ENCODE peak calls at places on chromosomes 3 and 15, in five cellular contexts. One of them, this sample, is unnamed.

GRCh38 chr15:70704731-70705130 is 58.6 kb downstream of the UACA start:
- DNase-seq in NCI-H2107: no peak
- DNase-seq in activated naive CD4-positive, alpha-beta T cell treated with Interleukin-2 at 50 U/mL for 16 hours: no peak
- DNase-seq in HS-27A: no peak
- DNase-seq in activated T-helper 1 cell treated with anti-CD3 and anti-CD28 coated beads, Interleukin-2, amount 50 U/mL, for 16 hours: no peak
- DNase-seq in this sample: no peak

GRCh38 chr3:131031660-131032059 is 5.0 kb downstream of the NEK11 start:
- DNase-seq in NCI-H2107: no peak
- DNase-seq in activated naive CD4-positive, alpha-beta T cell treated with Interleukin-2 at 50 U/mL for 16 hours: no peak
- DNase-seq in HS-27A: no peak
- DNase-seq in activated T-helper 1 cell treated with anti-CD3 and anti-CD28 coated beads, Interleukin-2, amount 50 U/mL, for 16 hours: no peak
- DNase-seq in this sample: no peak

GRCh38 chr15:73805504-73806089 is 52.4 kb upstream of the INSYN1 start:
- DNase-seq in NCI-H2107: no peak
- DNase-seq in activated naive CD4-positive, alpha-beta T cell treated with Interleukin-2 at 50 U/mL for 16 hours: no peak
- DNase-seq in HS-27A: no peak
- DNase-seq in activated T-helper 1 cell treated with anti-CD3 and anti-CD28 coated beads, Interleukin-2, amount 50 U/mL, for 16 hours: no peak
- DNase-seq in this sample: no peak

GRCh38 chr15:99857836-99858235 is 124.6 kb upstream of the LYSMD4 start:
- DNase-seq in NCI-H2107: no peak
- DNase-seq in activated naive CD4-positive, alpha-beta T cell treated with Interleukin-2 at 50 U/mL for 16 hours: no peak
- DNase-seq in HS-27A: no peak
- DNase-seq in activated T-helper 1 cell treated with anti-CD3 and anti-CD28 coated beads, Interleukin-2, amount 50 U/mL, for 16 hours: no peak
- DNase-seq in this sample: no peak

GRCh38 chr3:97862582-97862981 is 40.8 kb downstream of the CRYBG3 start:
- DNase-seq in NCI-H2107: no peak
- DNase-seq in activated naive CD4-positive, alpha-beta T cell treated with Interleukin-2 at 50 U/mL for 16 hours: no peak
- DNase-seq in HS-27A: no peak
- DNase-seq in activated T-helper 1 cell treated with anti-CD3 and anti-CD28 coated beads, Interleukin-2, amount 50 U/mL, for 16 hours: no peak
- DNase-seq in this sample: no peak

GRCh38 chr15:36252117-36252711 is 327.2 kb upstream of the CDIN1 start:
- DNase-seq in NCI-H2107: no peak
- DNase-seq in activated naive CD4-positive, alpha-beta T cell treated with Interleukin-2 at 50 U/mL for 16 hours: no peak
- DNase-seq in HS-27A: no peak
- DNase-seq in activated T-helper 1 cell treated with anti-CD3 and anti-CD28 coated beads, Interleukin-2, amount 50 U/mL, for 16 hours: no peak
- DNase-seq in this sample: no peak

GRCh38 chr3:194574639-194575483 is 58.4 kb downstream of the TMEM44 start:
- DNase-seq in NCI-H2107: no peak
- DNase-seq in activated naive CD4-positive, alpha-beta T cell treated with Interleukin-2 at 50 U/mL for 16 hours: no peak
- DNase-seq in HS-27A: no peak
- DNase-seq in activated T-helper 1 cell treated with anti-CD3 and anti-CD28 coated beads, Interleukin-2, amount 50 U/mL, for 16 hours: no peak
- DNase-seq in this sample: no peak

GRCh38 chr15:82129769-82130168 is 84.0 kb upstream of the MEX3B start:
- DNase-seq in NCI-H2107: no peak
- DNase-seq in activated naive CD4-positive, alpha-beta T cell treated with Interleukin-2 at 50 U/mL for 16 hours: no peak
- DNase-seq in HS-27A: peak
- DNase-seq in activated T-helper 1 cell treated with anti-CD3 and anti-CD28 coated beads, Interleukin-2, amount 50 U/mL, for 16 hours: no peak
- DNase-seq in this sample: no peak

GRCh38 chr15:49235446-49236207 is 65.6 kb downstream of the GALK2 start:
- DNase-seq in NCI-H2107: peak
- DNase-seq in activated naive CD4-positive, alpha-beta T cell treated with Interleukin-2 at 50 U/mL for 16 hours: peak
- DNase-seq in HS-27A: peak
- DNase-seq in activated T-helper 1 cell treated with anti-CD3 and anti-CD28 coated beads, Interleukin-2, amount 50 U/mL, for 16 hours: no peak
- DNase-seq in this sample: peak

GRCh38 chr3:9600597-9600996 is 47.0 kb upstream of the LHFPL4 start:
- DNase-seq in NCI-H2107: no peak
- DNase-seq in activated naive CD4-positive, alpha-beta T cell treated with Interleukin-2 at 50 U/mL for 16 hours: no peak
- DNase-seq in HS-27A: no peak
- DNase-seq in activated T-helper 1 cell treated with anti-CD3 and anti-CD28 coated beads, Interleukin-2, amount 50 U/mL, for 16 hours: no peak
- DNase-seq in this sample: no peak

GRCh38 chr3:183981990-183982658 is 35.6 kb downstream of the ABCC5 start:
- DNase-seq in NCI-H2107: no peak
- DNase-seq in activated naive CD4-positive, alpha-beta T cell treated with Interleukin-2 at 50 U/mL for 16 hours: no peak
- DNase-seq in HS-27A: no peak
- DNase-seq in activated T-helper 1 cell treated with anti-CD3 and anti-CD28 coated beads, Interleukin-2, amount 50 U/mL, for 16 hours: no peak
- DNase-seq in this sample: no peak

GRCh38 chr3:167710552-167710951 is 24.1 kb downstream of the PDCD10 start:
- DNase-seq in NCI-H2107: no peak
- DNase-seq in activated naive CD4-positive, alpha-beta T cell treated with Interleukin-2 at 50 U/mL for 16 hours: no peak
- DNase-seq in HS-27A: no peak
- DNase-seq in activated T-helper 1 cell treated with anti-CD3 and anti-CD28 coated beads, Interleukin-2, amount 50 U/mL, for 16 hours: no peak
- DNase-seq in this sample: no peak

GRCh38 chr3:71087109-71088018 is 496.2 kb downstream of the FOXP1 start:
- DNase-seq in NCI-H2107: no peak
- DNase-seq in activated naive CD4-positive, alpha-beta T cell treated with Interleukin-2 at 50 U/mL for 16 hours: peak
- DNase-seq in HS-27A: no peak
- DNase-seq in activated T-helper 1 cell treated with anti-CD3 and anti-CD28 coated beads, Interleukin-2, amount 50 U/mL, for 16 hours: no peak
- DNase-seq in this sample: peak

GRCh38 chr3:123635220-123635619 is 50.4 kb upstream of the HACD2 start:
- DNase-seq in NCI-H2107: peak
- DNase-seq in activated naive CD4-positive, alpha-beta T cell treated with Interleukin-2 at 50 U/mL for 16 hours: no peak
- DNase-seq in HS-27A: no peak
- DNase-seq in activated T-helper 1 cell treated with anti-CD3 and anti-CD28 coated beads, Interleukin-2, amount 50 U/mL, for 16 hours: no peak
- DNase-seq in this sample: no peak

GRCh38 chr15:61499371-61499770 is 270.3 kb upstream of the RORA start:
- DNase-seq in NCI-H2107: no peak
- DNase-seq in activated naive CD4-positive, alpha-beta T cell treated with Interleukin-2 at 50 U/mL for 16 hours: no peak
- DNase-seq in HS-27A: no peak
- DNase-seq in activated T-helper 1 cell treated with anti-CD3 and anti-CD28 coated beads, Interleukin-2, amount 50 U/mL, for 16 hours: no peak
- DNase-seq in this sample: no peak

GRCh38 chr3:197458179-197458707 is 97.5 kb downstream of the BDH1 start:
- DNase-seq in NCI-H2107: no peak
- DNase-seq in activated naive CD4-positive, alpha-beta T cell treated with Interleukin-2 at 50 U/mL for 16 hours: peak
- DNase-seq in HS-27A: no peak
- DNase-seq in activated T-helper 1 cell treated with anti-CD3 and anti-CD28 coated beads, Interleukin-2, amount 50 U/mL, for 16 hours: peak
- DNase-seq in this sample: peak

GRCh38 chr3:177420643-177421042 is 223.4 kb upstream of the TBL1XR1 start:
- DNase-seq in NCI-H2107: no peak
- DNase-seq in activated naive CD4-positive, alpha-beta T cell treated with Interleukin-2 at 50 U/mL for 16 hours: no peak
- DNase-seq in HS-27A: no peak
- DNase-seq in activated T-helper 1 cell treated with anti-CD3 and anti-CD28 coated beads, Interleukin-2, amount 50 U/mL, for 16 hours: no peak
- DNase-seq in this sample: no peak

GRCh38 chr3:32686713-32687112 is 1.7 kb downstream of the CNOT10 start:
- DNase-seq in NCI-H2107: no peak
- DNase-seq in activated naive CD4-positive, alpha-beta T cell treated with Interleukin-2 at 50 U/mL for 16 hours: no peak
- DNase-seq in HS-27A: no peak
- DNase-seq in activated T-helper 1 cell treated with anti-CD3 and anti-CD28 coated beads, Interleukin-2, amount 50 U/mL, for 16 hours: no peak
- DNase-seq in this sample: no peak

GRCh38 chr15:96345560-96346389 is 15.3 kb downstream of the NR2F2 start:
- DNase-seq in NCI-H2107: no peak
- DNase-seq in activated naive CD4-positive, alpha-beta T cell treated with Interleukin-2 at 50 U/mL for 16 hours: no peak
- DNase-seq in HS-27A: no peak
- DNase-seq in activated T-helper 1 cell treated with anti-CD3 and anti-CD28 coated beads, Interleukin-2, amount 50 U/mL, for 16 hours: no peak
- DNase-seq in this sample: no peak

GRCh38 chr3:126197854-126198584 is 17.6 kb upstream of the ALDH1L1 start:
- DNase-seq in NCI-H2107: no peak
- DNase-seq in activated naive CD4-positive, alpha-beta T cell treated with Interleukin-2 at 50 U/mL for 16 hours: peak
- DNase-seq in HS-27A: peak
- DNase-seq in activated T-helper 1 cell treated with anti-CD3 and anti-CD28 coated beads, Interleukin-2, amount 50 U/mL, for 16 hours: no peak
- DNase-seq in this sample: peak

GRCh38 chr3:150635076-150635475 is 32.0 kb downstream of the SELENOT start:
- DNase-seq in NCI-H2107: no peak
- DNase-seq in activated naive CD4-positive, alpha-beta T cell treated with Interleukin-2 at 50 U/mL for 16 hours: no peak
- DNase-seq in HS-27A: no peak
- DNase-seq in activated T-helper 1 cell treated with anti-CD3 and anti-CD28 coated beads, Interleukin-2, amount 50 U/mL, for 16 hours: no peak
- DNase-seq in this sample: no peak

GRCh38 chr3:23740517-23741402 is 65.0 kb upstream of the UBE2E1 start:
- DNase-seq in NCI-H2107: no peak
- DNase-seq in activated naive CD4-positive, alpha-beta T cell treated with Interleukin-2 at 50 U/mL for 16 hours: peak
- DNase-seq in HS-27A: peak
- DNase-seq in activated T-helper 1 cell treated with anti-CD3 and anti-CD28 coated beads, Interleukin-2, amount 50 U/mL, for 16 hours: no peak
- DNase-seq in this sample: no peak

GRCh38 chr3:29764603-29765254 is 483.9 kb downstream of the RBMS3 start:
- DNase-seq in NCI-H2107: no peak
- DNase-seq in activated naive CD4-positive, alpha-beta T cell treated with Interleukin-2 at 50 U/mL for 16 hours: no peak
- DNase-seq in HS-27A: peak
- DNase-seq in activated T-helper 1 cell treated with anti-CD3 and anti-CD28 coated beads, Interleukin-2, amount 50 U/mL, for 16 hours: no peak
- DNase-seq in this sample: no peak

GRCh38 chr3:13748500-13748899 is 131.4 kb downstream of the WNT7A start:
- DNase-seq in NCI-H2107: no peak
- DNase-seq in activated naive CD4-positive, alpha-beta T cell treated with Interleukin-2 at 50 U/mL for 16 hours: no peak
- DNase-seq in HS-27A: no peak
- DNase-seq in activated T-helper 1 cell treated with anti-CD3 and anti-CD28 coated beads, Interleukin-2, amount 50 U/mL, for 16 hours: no peak
- DNase-seq in this sample: no peak

GRCh38 chr3:65786891-65787290 is 251.8 kb downstream of the MAGI1 start:
- DNase-seq in NCI-H2107: no peak
- DNase-seq in activated naive CD4-positive, alpha-beta T cell treated with Interleukin-2 at 50 U/mL for 16 hours: no peak
- DNase-seq in HS-27A: no peak
- DNase-seq in activated T-helper 1 cell treated with anti-CD3 and anti-CD28 coated beads, Interleukin-2, amount 50 U/mL, for 16 hours: no peak
- DNase-seq in this sample: no peak

GRCh38 chr15:48798319-48798718 is 12.6 kb downstream of the CEP152 start:
- DNase-seq in NCI-H2107: no peak
- DNase-seq in activated naive CD4-positive, alpha-beta T cell treated with Interleukin-2 at 50 U/mL for 16 hours: no peak
- DNase-seq in HS-27A: no peak
- DNase-seq in activated T-helper 1 cell treated with anti-CD3 and anti-CD28 coated beads, Interleukin-2, amount 50 U/mL, for 16 hours: no peak
- DNase-seq in this sample: no peak

GRCh38 chr3:112794622-112795172 is 52.0 kb downstream of the CD200R1L start:
- DNase-seq in NCI-H2107: no peak
- DNase-seq in activated naive CD4-positive, alpha-beta T cell treated with Interleukin-2 at 50 U/mL for 16 hours: no peak
- DNase-seq in HS-27A: no peak
- DNase-seq in activated T-helper 1 cell treated with anti-CD3 and anti-CD28 coated beads, Interleukin-2, amount 50 U/mL, for 16 hours: no peak
- DNase-seq in this sample: no peak

GRCh38 chr3:53491276-53491675 is 3.1 kb upstream of the CACNA1D start:
- DNase-seq in NCI-H2107: no peak
- DNase-seq in activated naive CD4-positive, alpha-beta T cell treated with Interleukin-2 at 50 U/mL for 16 hours: no peak
- DNase-seq in HS-27A: no peak
- DNase-seq in activated T-helper 1 cell treated with anti-CD3 and anti-CD28 coated beads, Interleukin-2, amount 50 U/mL, for 16 hours: no peak
- DNase-seq in this sample: no peak

GRCh38 chr3:126056123-126056522 is 27.8 kb downstream of the SLC41A3 start:
- DNase-seq in NCI-H2107: no peak
- DNase-seq in activated naive CD4-positive, alpha-beta T cell treated with Interleukin-2 at 50 U/mL for 16 hours: no peak
- DNase-seq in HS-27A: no peak
- DNase-seq in activated T-helper 1 cell treated with anti-CD3 and anti-CD28 coated beads, Interleukin-2, amount 50 U/mL, for 16 hours: no peak
- DNase-seq in this sample: no peak

GRCh38 chr15:67049351-67050044 is 15.9 kb upstream of the SMAD3 start:
- DNase-seq in NCI-H2107: no peak
- DNase-seq in activated naive CD4-positive, alpha-beta T cell treated with Interleukin-2 at 50 U/mL for 16 hours: no peak
- DNase-seq in HS-27A: peak
- DNase-seq in activated T-helper 1 cell treated with anti-CD3 and anti-CD28 coated beads, Interleukin-2, amount 50 U/mL, for 16 hours: no peak
- DNase-seq in this sample: no peak

GRCh38 chr3:13162550-13163320 is 89.5 kb upstream of the IQSEC1 start:
- DNase-seq in NCI-H2107: no peak
- DNase-seq in activated naive CD4-positive, alpha-beta T cell treated with Interleukin-2 at 50 U/mL for 16 hours: no peak
- DNase-seq in HS-27A: no peak
- DNase-seq in activated T-helper 1 cell treated with anti-CD3 and anti-CD28 coated beads, Interleukin-2, amount 50 U/mL, for 16 hours: no peak
- DNase-seq in this sample: no peak

GRCh38 chr3:112302061-112302830 is 8.2 kb upstream of the SLC9C1 start:
- DNase-seq in NCI-H2107: no peak
- DNase-seq in activated naive CD4-positive, alpha-beta T cell treated with Interleukin-2 at 50 U/mL for 16 hours: no peak
- DNase-seq in HS-27A: no peak
- DNase-seq in activated T-helper 1 cell treated with anti-CD3 and anti-CD28 coated beads, Interleukin-2, amount 50 U/mL, for 16 hours: no peak
- DNase-seq in this sample: no peak

GRCh38 chr3:111864821-111865656 is 6.0 kb downstream of the PHLDB2 start:
- DNase-seq in NCI-H2107: no peak
- DNase-seq in activated naive CD4-positive, alpha-beta T cell treated with Interleukin-2 at 50 U/mL for 16 hours: no peak
- DNase-seq in HS-27A: peak
- DNase-seq in activated T-helper 1 cell treated with anti-CD3 and anti-CD28 coated beads, Interleukin-2, amount 50 U/mL, for 16 hours: no peak
- DNase-seq in this sample: no peak